ENCODE peak calls at places on chromosomes 1 and 21, in seven cellular contexts. B is A549, A is cardiac muscle cell, V is ovary, H is cardiac fibroblast, O is heart right ventricle, Q is heart left ventricle. L is an unnamed sample.

GRCh38 chr1:67441183-67441582 is 11.0 kb upstream of the SERBP1 start:
- DNase-seq in B (no peak), A (peak; percentile 74), V (peak; percentile 88), H (peak; percentile 70), O (no peak), Q (peak; percentile 55), L (peak; percentile 64)

GRCh38 chr21:37784591-37785318 is 131.5 kb downstream of the KCNJ6 start:
- DNase-seq in B (no peak), A (no peak), V (no peak), H (peak; percentile 70), O (no peak), Q (no peak), L (no peak)

GRCh38 chr1:32172621-32173245 is 6.7 kb upstream of the TXLNA start:
- DNase-seq in B (no peak), A (no peak), V (no peak), H (peak; percentile 62), O (no peak), Q (no peak), L (peak; percentile 68)

GRCh38 chr1:209835782-209836298 is 8.1 kb downstream of the UTP25 start:
- DNase-seq in B (no peak), A (no peak), V (no peak), H (peak; percentile 76), O (no peak), Q (no peak), L (no peak)

GRCh38 chr1:226829105-226829504 is 41.3 kb upstream of the PSEN2 start:
- DNase-seq in B (no peak), A (no peak), V (no peak), H (no peak), O (no peak), Q (no peak), L (no peak)

GRCh38 chr1:113388621-113389355 is 1.5 kb upstream of the MAGI3 start:
- DNase-seq in B (peak; percentile 48), A (peak; percentile 19), V (peak; percentile 26), H (no peak), O (peak; percentile 9), Q (peak; percentile 31), L (peak; percentile 53)

GRCh38 chr21:32708069-32708468 is 19.7 kb downstream of the SYNJ1 start:
- DNase-seq in B (no peak), A (no peak), V (no peak), H (no peak), O (no peak), Q (no peak), L (no peak)

GRCh38 chr1:3133671-3134070 is 64.7 kb downstream of the PRDM16 start:
- DNase-seq in B (no peak), A (no peak), V (no peak), H (peak; percentile 32), O (no peak), Q (no peak), L (no peak)

GRCh38 chr1:68358439-68358838 is 91.3 kb downstream of the RPE65 start:
- DNase-seq in B (no peak), A (no peak), V (no peak), H (no peak), O (no peak), Q (peak; percentile 34), L (no peak)

DNA sequence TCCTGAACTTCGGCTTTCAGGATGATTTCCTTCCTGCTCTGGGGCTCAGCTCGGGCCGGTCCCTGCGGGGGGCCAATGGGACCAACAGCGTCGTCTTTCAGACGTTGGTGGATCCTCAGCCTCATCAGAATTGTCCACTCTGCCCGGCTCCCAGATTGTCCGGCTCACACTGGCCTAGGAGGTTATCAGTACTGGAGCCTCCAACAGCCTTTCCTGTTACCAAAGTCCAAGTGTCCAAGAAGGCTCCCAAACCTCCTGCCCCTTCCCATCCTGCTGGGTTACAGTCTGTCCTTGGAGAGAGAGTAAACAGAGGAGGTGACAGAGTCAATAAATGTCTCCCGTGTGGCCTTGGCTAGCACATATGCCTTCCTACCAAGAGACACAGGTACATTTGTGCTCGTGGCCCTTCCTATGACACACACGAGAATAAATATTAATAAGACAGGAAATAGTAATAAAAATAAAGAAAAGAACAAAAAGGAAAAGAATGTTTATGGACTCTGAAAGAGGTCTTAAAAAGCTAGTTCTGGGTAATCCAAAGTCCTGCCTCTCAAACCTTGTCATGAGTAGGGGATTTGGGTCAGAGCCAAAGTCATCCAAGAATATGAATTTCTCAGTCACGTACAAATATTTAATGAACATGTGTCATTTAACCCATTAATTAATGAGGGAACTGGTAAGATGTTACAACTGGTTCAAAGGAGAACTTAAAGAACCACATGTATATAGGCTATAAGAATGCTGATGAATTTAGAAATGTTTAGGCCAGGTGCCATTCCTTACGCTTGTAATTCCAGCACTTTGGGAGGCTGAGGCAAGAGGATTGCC is 80.8 kb upstream of the SLC2A1 start:
- DNase-seq in B (no peak), A (no peak), V (no peak), H (no peak), O (no peak), Q (no peak), L (no peak)
- TF ChIP-seq CTCF in B (no peak), A (no peak), V (no peak), H (no peak), O (no peak), Q (no peak), L (no peak)

GRCh38 chr1:37875833-37876232 is 16.4 kb upstream of the MTF1 start:
- DNase-seq in B (no peak), A (no peak), V (no peak), H (peak; percentile 31), O (no peak), Q (no peak), L (peak; percentile 38)
- TF ChIP-seq CTCF in B (no peak), A (peak; percentile 22), V (no peak), H (peak; percentile 32), O (no peak), Q (no peak), L (peak; percentile 36)

GRCh38 chr1:23169727-23170335 is 1.2 kb upstream of the LUZP1 start:
- DNase-seq in B (no peak), A (no peak), V (peak; percentile 49), H (peak; percentile 97), O (peak; percentile 43), Q (peak; percentile 81), L (peak; percentile 91)

GRCh38 chr1:23168079-23168461 is 586 bp downstream of the LUZP1 start:
- DNase-seq in B (no peak), A (peak; percentile 83), V (peak; percentile 49), H (peak; percentile 13), O (peak; percentile 48), Q (peak; percentile 51), L (no peak)

GRCh38 chr1:23167353-23168078 is 1.1 kb downstream of the LUZP1 start:
- DNase-seq in B (no peak), A (peak; percentile 72), V (peak; percentile 52), H (peak; percentile 50), O (peak; percentile 55), Q (peak; percentile 60), L (peak; percentile 80)

GRCh38 chr1:23169219-23169575 is 541 bp upstream of the LUZP1 start:
- DNase-seq in B (no peak), A (no peak), V (no peak), H (no peak), O (no peak), Q (no peak), L (no peak)

GRCh38 chr1:23168462-23169218 is at the start of gene LUZP1:
- DNase-seq in B (no peak), A (peak; percentile 94), V (peak; percentile 95), H (peak; percentile 94), O (peak; percentile 92), Q (peak; percentile 93), L (peak; percentile 90)
- TF ChIP-seq CTCF in B (no peak), A (no peak), V (no peak), H (no peak), O (peak; percentile 21), Q (no peak), L (no peak)

GRCh38 chr1:198829948-198830347 is 191.1 kb downstream of the PTPRC start:
- DNase-seq in B (no peak), A (peak; percentile 15), V (no peak), H (peak; percentile 32), O (no peak), Q (no peak), L (peak; percentile 20)
- TF ChIP-seq CTCF in B (no peak), A (peak; percentile 48), V (no peak), H (peak; percentile 32), O (no peak), Q (no peak), L (no peak)

DNA sequence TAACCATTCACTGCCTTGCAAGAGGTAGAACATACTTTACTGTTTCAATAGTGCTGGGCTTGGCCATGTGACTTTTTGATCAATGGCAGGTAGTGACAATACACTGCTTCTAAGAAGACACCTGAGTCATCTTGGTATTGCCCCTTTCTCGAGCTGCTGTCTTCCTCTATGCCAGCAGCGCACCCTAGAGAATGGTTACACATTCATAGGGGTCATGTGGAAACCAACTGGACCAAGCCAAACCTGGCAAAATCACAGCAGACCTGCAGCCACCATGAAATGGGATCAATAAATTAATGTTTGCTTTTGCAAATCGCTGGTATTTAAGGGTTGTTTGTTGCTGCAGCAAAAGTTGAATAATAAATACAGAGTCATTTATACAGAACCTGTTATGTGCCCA is 122.3 kb downstream of the GRIK1 start:
- DNase-seq in B (no peak), A (no peak), V (no peak), H (no peak), O (no peak), Q (no peak), L (no peak)
- TF ChIP-seq CTCF in B (no peak), A (no peak), V (no peak), H (no peak), O (no peak), Q (no peak), L (no peak)

GRCh38 chr1:167443757-167444156 is 74.6 kb downstream of the CD247 start:
- DNase-seq in B (no peak), A (no peak), V (no peak), H (no peak), O (no peak), Q (no peak), L (no peak)

GRCh38 chr1:167442854-167443565 is 75.3 kb downstream of the CD247 start:
- DNase-seq in B (no peak), A (no peak), V (no peak), H (no peak), O (no peak), Q (no peak), L (no peak)

GRCh38 chr1:167440776-167441175 is 77.6 kb downstream of the CD247 start:
- DNase-seq in B (no peak), A (no peak), V (no peak), H (no peak), O (no peak), Q (no peak), L (no peak)

GRCh38 chr1:167441222-167441621 is 77.1 kb downstream of the CD247 start:
- DNase-seq in B (no peak), A (no peak), V (no peak), H (no peak), O (no peak), Q (no peak), L (no peak)

GRCh38 chr1:167442142-167442848 is 76.0 kb downstream of the CD247 start:
- DNase-seq in B (peak; percentile 93), A (peak; percentile 92), V (peak; percentile 81), H (peak; percentile 78), O (peak; percentile 87), Q (peak; percentile 91), L (peak; percentile 94)
- TF ChIP-seq CTCF in B (peak; percentile 91), A (peak; percentile 92), V (peak; percentile 70), H (peak; percentile 88), O (peak; percentile 92), Q (peak; percentile 93), L (peak; percentile 98)